ENCODE peak calls at places on chromosomes 16 and 17, in five cellular contexts. One of them, this sample, is unnamed.

GRCh38 chr16:88289549-88290344 is 93.0 kb upstream of the ZNF469 start:
- DNase-seq in AG04450: no peak
- DNase-seq in neural progenitor cell: no peak
- DNase-seq in SK-N-SH: peak; percentile 39
- DNase-seq in prostate gland: no peak
- DNase-seq in this sample: no peak

GRCh38 chr17:43648916-43649315 is 12.8 kb downstream of the MEOX1 start:
- DNase-seq in AG04450: no peak
- DNase-seq in neural progenitor cell: no peak
- DNase-seq in SK-N-SH: no peak
- DNase-seq in prostate gland: no peak
- DNase-seq in this sample: no peak

GRCh38 chr16:6611535-6611934 is 721.1 kb upstream of the RBFOX1 start:
- DNase-seq in AG04450: no peak
- DNase-seq in neural progenitor cell: peak; percentile 27
- DNase-seq in SK-N-SH: no peak
- DNase-seq in prostate gland: no peak
- DNase-seq in this sample: no peak

GRCh38 chr16:27322858-27323780 is 9.3 kb downstream of the IL4R start:
- DNase-seq in AG04450: no peak
- DNase-seq in neural progenitor cell: no peak
- DNase-seq in SK-N-SH: no peak
- DNase-seq in prostate gland: no peak
- DNase-seq in this sample: no peak

GRCh38 chr16:85928411-85928820 is 29.5 kb downstream of the IRF8 start:
- DNase-seq in AG04450: no peak
- DNase-seq in neural progenitor cell: no peak
- DNase-seq in SK-N-SH: no peak
- DNase-seq in prostate gland: no peak
- DNase-seq in this sample: no peak

GRCh38 chr16:81457326-81458133 is 12.9 kb downstream of the CMIP start:
- DNase-seq in AG04450: peak; percentile 18
- DNase-seq in neural progenitor cell: no peak
- DNase-seq in SK-N-SH: no peak
- DNase-seq in prostate gland: no peak
- DNase-seq in this sample: no peak

GRCh38 chr17:16255481-16255901 is 38.5 kb downstream of the PIGL start:
- DNase-seq in AG04450: no peak
- DNase-seq in neural progenitor cell: peak; percentile 70
- DNase-seq in SK-N-SH: no peak
- DNase-seq in prostate gland: peak; percentile 23
- DNase-seq in this sample: peak; percentile 62

GRCh38 chr17:56176101-56176500 is 22.8 kb downstream of the ANKFN1 start:
- DNase-seq in AG04450: no peak
- DNase-seq in neural progenitor cell: no peak
- DNase-seq in SK-N-SH: no peak
- DNase-seq in prostate gland: no peak
- DNase-seq in this sample: no peak

GRCh38 chr17:80472996-80473395 is 3.4 kb downstream of the NPTX1 start:
- DNase-seq in AG04450: no peak
- DNase-seq in neural progenitor cell: no peak
- DNase-seq in SK-N-SH: no peak
- DNase-seq in prostate gland: no peak
- DNase-seq in this sample: no peak

GRCh38 chr16:22859925-22860324 is 46.0 kb downstream of the HS3ST2 start:
- DNase-seq in AG04450: no peak
- DNase-seq in neural progenitor cell: no peak
- DNase-seq in SK-N-SH: no peak
- DNase-seq in prostate gland: no peak
- DNase-seq in this sample: no peak

GRCh38 chr16:67933805-67934204 is 2.1 kb upstream of the CTRL start:
- DNase-seq in AG04450: no peak
- DNase-seq in neural progenitor cell: no peak
- DNase-seq in SK-N-SH: no peak
- DNase-seq in prostate gland: no peak
- DNase-seq in this sample: no peak

GRCh38 chr17:78299052-78299451 is 60.8 kb downstream of the SOCS3 start:
- DNase-seq in AG04450: no peak
- DNase-seq in neural progenitor cell: no peak
- DNase-seq in SK-N-SH: no peak
- DNase-seq in prostate gland: no peak
- DNase-seq in this sample: no peak

GRCh38 chr17:13885953-13886889 is 183.1 kb upstream of the COX10 start:
- DNase-seq in AG04450: peak; percentile 59
- DNase-seq in neural progenitor cell: no peak
- DNase-seq in SK-N-SH: no peak
- DNase-seq in prostate gland: no peak
- DNase-seq in this sample: no peak

GRCh38 chr16:19110537-19111391 is 3.0 kb upstream of the ITPRIPL2 start:
- DNase-seq in AG04450: no peak
- DNase-seq in neural progenitor cell: no peak
- DNase-seq in SK-N-SH: no peak
- DNase-seq in prostate gland: no peak
- DNase-seq in this sample: no peak

GRCh38 chr17:81180836-81181810 is 15.1 kb upstream of the AATK start:
- DNase-seq in AG04450: no peak
- DNase-seq in neural progenitor cell: no peak
- DNase-seq in SK-N-SH: no peak
- DNase-seq in prostate gland: no peak
- DNase-seq in this sample: no peak

GRCh38 chr17:30176845-30177244 is 58.7 kb downstream of the SLC6A4 start:
- DNase-seq in AG04450: no peak
- DNase-seq in neural progenitor cell: no peak
- DNase-seq in SK-N-SH: no peak
- DNase-seq in prostate gland: no peak
- DNase-seq in this sample: no peak

GRCh38 chr17:66123163-66123562 is 68.8 kb downstream of the CEP112 start:
- DNase-seq in AG04450: no peak
- DNase-seq in neural progenitor cell: peak; percentile 4
- DNase-seq in SK-N-SH: no peak
- DNase-seq in prostate gland: no peak
- DNase-seq in this sample: no peak

GRCh38 chr17:51802544-51802943 is 356.0 kb downstream of the CA10 start:
- DNase-seq in AG04450: no peak
- DNase-seq in neural progenitor cell: no peak
- DNase-seq in SK-N-SH: peak; percentile 33
- DNase-seq in prostate gland: no peak
- DNase-seq in this sample: no peak

GRCh38 chr17:50986989-50987660 is 121.0 kb upstream of the TOB1 start:
- DNase-seq in AG04450: peak; percentile 21
- DNase-seq in neural progenitor cell: no peak
- DNase-seq in SK-N-SH: no peak
- DNase-seq in prostate gland: no peak
- DNase-seq in this sample: no peak

GRCh38 chr17:28773736-28774135 is 29.9 kb downstream of the TRAF4 start:
- DNase-seq in AG04450: no peak
- DNase-seq in neural progenitor cell: no peak
- DNase-seq in SK-N-SH: no peak
- DNase-seq in prostate gland: no peak
- DNase-seq in this sample: no peak

GRCh38 chr17:7241047-7241733 is 1.1 kb downstream of the GABARAP start:
- DNase-seq in AG04450: no peak
- DNase-seq in neural progenitor cell: no peak
- DNase-seq in SK-N-SH: no peak
- DNase-seq in prostate gland: no peak
- DNase-seq in this sample: no peak

GRCh38 chr17:54455251-54455868 is 445.3 kb upstream of the TOM1L1 start:
- DNase-seq in AG04450: no peak
- DNase-seq in neural progenitor cell: no peak
- DNase-seq in SK-N-SH: no peak
- DNase-seq in prostate gland: no peak
- DNase-seq in this sample: no peak

GRCh38 chr16:82972520-82972919 is 345.8 kb downstream of the CDH13 start:
- DNase-seq in AG04450: no peak
- DNase-seq in neural progenitor cell: no peak
- DNase-seq in SK-N-SH: no peak
- DNase-seq in prostate gland: no peak
- DNase-seq in this sample: no peak

GRCh38 chr16:85054948-85055502 is 27.4 kb downstream of the KIAA0513 start:
- DNase-seq in AG04450: no peak
- DNase-seq in neural progenitor cell: no peak
- DNase-seq in SK-N-SH: no peak
- DNase-seq in prostate gland: no peak
- DNase-seq in this sample: no peak

GRCh38 chr17:2903193-2903974 is 107.1 kb downstream of the RAP1GAP2 start:
- DNase-seq in AG04450: no peak
- DNase-seq in neural progenitor cell: no peak
- DNase-seq in SK-N-SH: no peak
- DNase-seq in prostate gland: no peak
- DNase-seq in this sample: no peak

GRCh38 chr17:46737331-46737730 is 81.2 kb downstream of the WNT3 start:
- DNase-seq in AG04450: no peak
- DNase-seq in neural progenitor cell: no peak
- DNase-seq in SK-N-SH: no peak
- DNase-seq in prostate gland: no peak
- DNase-seq in this sample: no peak

GRCh38 chr17:81346908-81347349 is 48.3 kb upstream of the BAHCC1 start:
- DNase-seq in AG04450: no peak
- DNase-seq in neural progenitor cell: no peak
- DNase-seq in SK-N-SH: peak; percentile 71
- DNase-seq in prostate gland: no peak
- DNase-seq in this sample: no peak

GRCh38 chr17:68398731-68399637 is 58.3 kb downstream of the WIPI1 start:
- DNase-seq in AG04450: peak; percentile 50
- DNase-seq in neural progenitor cell: peak; percentile 84
- DNase-seq in SK-N-SH: peak; percentile 86
- DNase-seq in prostate gland: peak; percentile 59
- DNase-seq in this sample: peak; percentile 53

GRCh38 chr17:59521465-59522126 is 43.8 kb upstream of the DHX40 start:
- DNase-seq in AG04450: peak; percentile 21
- DNase-seq in neural progenitor cell: peak; percentile 73
- DNase-seq in SK-N-SH: peak; percentile 92
- DNase-seq in prostate gland: peak; percentile 8
- DNase-seq in this sample: peak; percentile 51
- H3K27ac ChIP-seq in AG04450: no peak overlapping the region
- H3K27ac ChIP-seq in neural progenitor cell: no peak overlapping the region
- H3K27ac ChIP-seq in SK-N-SH: peak overlapping the region; percentile 70
- H3K27ac ChIP-seq in prostate gland: no peak overlapping the region
- H3K27ac ChIP-seq in this sample: no peak overlapping the region

GRCh38 chr17:73399056-73399455 is 87.3 kb upstream of the CDC42EP4 start:
- DNase-seq in AG04450: no peak
- DNase-seq in neural progenitor cell: no peak
- DNase-seq in SK-N-SH: no peak
- DNase-seq in prostate gland: no peak
- DNase-seq in this sample: no peak

GRCh38 chr17:73402466-73402865 is 90.7 kb upstream of the CDC42EP4 start:
- DNase-seq in AG04450: no peak
- DNase-seq in neural progenitor cell: no peak
- DNase-seq in SK-N-SH: no peak
- DNase-seq in prostate gland: no peak
- DNase-seq in this sample: no peak

GRCh38 chr17:73400915-73401545 is 89.2 kb upstream of the CDC42EP4 start:
- DNase-seq in AG04450: no peak
- DNase-seq in neural progenitor cell: no peak
- DNase-seq in SK-N-SH: no peak
- DNase-seq in prostate gland: no peak
- DNase-seq in this sample: no peak

GRCh38 chr17:73401911-73402310 is 90.1 kb upstream of the CDC42EP4 start:
- DNase-seq in AG04450: no peak
- DNase-seq in neural progenitor cell: peak; percentile 28
- DNase-seq in SK-N-SH: peak; percentile 67
- DNase-seq in prostate gland: no peak
- DNase-seq in this sample: no peak

GRCh38 chr17:73404246-73404645 is 92.4 kb upstream of the CDC42EP4 start:
- DNase-seq in AG04450: no peak
- DNase-seq in neural progenitor cell: no peak
- DNase-seq in SK-N-SH: no peak
- DNase-seq in prostate gland: no peak
- DNase-seq in this sample: no peak
- TF ChIP-seq CTCF in AG04450: no peak
- TF ChIP-seq CTCF in neural progenitor cell: no peak
- TF ChIP-seq CTCF in SK-N-SH: no peak
- TF ChIP-seq CTCF in prostate gland: no peak
- TF ChIP-seq CTCF in this sample: no peak

DNA sequence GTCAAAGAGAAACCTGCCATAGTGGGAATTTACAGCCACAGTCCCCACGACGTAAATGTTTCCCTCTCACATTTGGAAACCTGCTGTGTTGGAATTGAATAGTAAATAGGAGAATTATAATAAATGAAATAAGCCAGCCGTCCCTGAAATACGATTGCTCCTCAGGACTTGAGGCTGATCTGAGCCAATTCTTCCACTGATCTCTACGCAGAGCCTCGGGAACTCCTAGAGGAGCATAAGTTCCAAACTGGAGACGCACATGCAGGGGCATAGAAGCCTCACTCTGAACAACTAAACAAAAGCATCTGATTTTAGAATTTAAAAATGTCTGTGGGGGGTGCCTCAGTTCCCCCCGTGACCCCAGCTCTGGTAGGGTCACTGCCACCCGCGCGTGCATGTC is 10.2 kb upstream of the TEX19 start:
- DNase-seq in AG04450: no peak
- DNase-seq in neural progenitor cell: no peak
- DNase-seq in SK-N-SH: no peak
- DNase-seq in prostate gland: no peak
- DNase-seq in this sample: no peak
- H3K27ac ChIP-seq in AG04450: no peak overlapping the region
- H3K27ac ChIP-seq in neural progenitor cell: no peak overlapping the region
- H3K27ac ChIP-seq in SK-N-SH: no peak overlapping the region
- H3K27ac ChIP-seq in prostate gland: no peak overlapping the region
- H3K27ac ChIP-seq in this sample: no peak overlapping the region

DNA sequence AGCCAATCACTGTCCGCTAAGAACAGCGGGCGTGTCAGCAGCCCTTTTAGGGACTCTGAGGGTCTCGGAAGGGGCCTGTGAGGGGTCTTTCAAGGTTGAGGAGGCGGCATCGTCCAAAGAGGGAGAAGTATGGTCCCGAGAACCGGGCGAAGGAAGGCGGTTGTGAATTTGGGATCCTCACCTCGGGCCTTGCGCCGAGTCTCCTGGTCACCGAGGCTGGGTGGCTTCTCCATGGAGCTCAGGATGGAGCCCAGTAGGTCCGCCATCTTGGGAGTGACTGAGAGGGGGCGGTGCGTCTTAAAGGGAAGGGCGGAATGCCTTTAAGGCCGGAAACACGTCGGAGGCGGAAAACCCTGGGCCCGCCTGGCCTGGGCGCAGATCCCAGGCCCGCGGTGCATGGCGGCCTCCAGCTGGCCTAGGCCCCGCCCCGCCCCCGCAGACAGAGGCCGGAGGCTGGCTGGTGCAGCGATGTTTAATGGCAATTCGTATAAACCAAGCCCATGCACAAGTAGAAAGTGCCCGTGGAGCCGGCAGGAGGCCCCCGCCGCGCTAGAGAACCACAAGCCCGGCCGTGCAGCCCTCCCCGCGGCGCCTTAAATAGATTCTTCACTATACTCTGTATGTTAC is at the start of gene SPAG7:
- DNase-seq in AG04450: peak; percentile 96
- DNase-seq in neural progenitor cell: peak; percentile 97
- DNase-seq in SK-N-SH: peak; percentile 95
- DNase-seq in prostate gland: peak; percentile 93
- DNase-seq in this sample: peak; percentile 95
- TF ChIP-seq CTCF in AG04450: no peak
- TF ChIP-seq CTCF in neural progenitor cell: no peak
- TF ChIP-seq CTCF in SK-N-SH: no peak
- TF ChIP-seq CTCF in prostate gland: no peak
- TF ChIP-seq CTCF in this sample: no peak